ENCODE peak calls at places on chromosomes 2 and 18, in four cellular contexts. One of them, this sample, is unnamed.
A peak's percentile ranks its signal among the peaks of the same experiment; 100 is the strongest.

GRCh38 chr18:59744271-59744721 is 47.1 kb upstream of the CCBE1 start:
- DNase-seq in IMR-90: peak; percentile 96
- DNase-seq in H1: no peak
- DNase-seq in mesenchymal stem cell: peak; percentile 54
- DNase-seq in this sample: no peak

GRCh38 chr2:37367310-37367709 is 22.9 kb downstream of the QPCT start:
- DNase-seq in IMR-90: peak; percentile 46
- DNase-seq in H1: no peak
- DNase-seq in mesenchymal stem cell: no peak
- DNase-seq in this sample: no peak

GRCh38 chr2:205024822-205025518 is 479.7 kb downstream of the PARD3B start:
- DNase-seq in IMR-90: peak; percentile 98
- DNase-seq in H1: no peak
- DNase-seq in mesenchymal stem cell: peak; percentile 97
- DNase-seq in this sample: peak; percentile 50

GRCh38 chr2:225668606-225669266 is 269.2 kb downstream of the NYAP2 start:
- DNase-seq in IMR-90: peak; percentile 81
- DNase-seq in H1: no peak
- DNase-seq in mesenchymal stem cell: peak; percentile 73
- DNase-seq in this sample: peak; percentile 72

GRCh38 chr2:148253716-148254115 is 232.8 kb downstream of the MBD5 start:
- DNase-seq in IMR-90: peak; percentile 48
- DNase-seq in H1: no peak
- DNase-seq in mesenchymal stem cell: no peak
- DNase-seq in this sample: peak; percentile 54

GRCh38 chr2:191515536-191515935 is 162.4 kb upstream of the NABP1 start:
- DNase-seq in IMR-90: no peak
- DNase-seq in H1: no peak
- DNase-seq in mesenchymal stem cell: no peak
- DNase-seq in this sample: no peak

GRCh38 chr2:240060977-240061591 is 7.8 kb upstream of the OR6B3 start:
- DNase-seq in IMR-90: peak; percentile 57
- DNase-seq in H1: no peak
- DNase-seq in mesenchymal stem cell: peak; percentile 60
- DNase-seq in this sample: peak; percentile 45

GRCh38 chr18:11946756-11947155 is 34.6 kb upstream of the IMPA2 start:
- DNase-seq in IMR-90: peak; percentile 67
- DNase-seq in H1: no peak
- DNase-seq in mesenchymal stem cell: peak; percentile 70
- DNase-seq in this sample: peak; percentile 57

GRCh38 chr2:203685081-203685621 is 21.3 kb upstream of the CD28 start:
- DNase-seq in IMR-90: peak; percentile 94
- DNase-seq in H1: no peak
- DNase-seq in mesenchymal stem cell: peak; percentile 94
- DNase-seq in this sample: no peak

GRCh38 chr2:234047361-234047760 is 3.1 kb upstream of the SPP2 start:
- DNase-seq in IMR-90: peak; percentile 23
- DNase-seq in H1: no peak
- DNase-seq in mesenchymal stem cell: no peak
- DNase-seq in this sample: no peak

GRCh38 chr2:144071461-144071860 is 448.5 kb downstream of the ZEB2 start:
- DNase-seq in IMR-90: peak; percentile 81
- DNase-seq in H1: no peak
- DNase-seq in mesenchymal stem cell: no peak
- DNase-seq in this sample: peak; percentile 23

GRCh38 chr2:143230506-143231256 is 101.5 kb downstream of the ARHGAP15 start:
- DNase-seq in IMR-90: no peak
- DNase-seq in H1: no peak
- DNase-seq in mesenchymal stem cell: no peak
- DNase-seq in this sample: peak; percentile 8

GRCh38 chr18:10123006-10123950 is 209.5 kb downstream of the VAPA start:
- DNase-seq in IMR-90: no peak
- DNase-seq in H1: no peak
- DNase-seq in mesenchymal stem cell: no peak
- DNase-seq in this sample: no peak

GRCh38 chr2:134648547-134648946 is 70.3 kb downstream of the TMEM163 start:
- DNase-seq in IMR-90: no peak
- DNase-seq in H1: no peak
- DNase-seq in mesenchymal stem cell: peak; percentile 13
- DNase-seq in this sample: no peak

GRCh38 chr18:41058351-41059125 is 896.5 kb upstream of the PIK3C3 start:
- DNase-seq in IMR-90: peak; percentile 34
- DNase-seq in H1: no peak
- DNase-seq in mesenchymal stem cell: no peak
- DNase-seq in this sample: no peak

GRCh38 chr18:23135679-23136325 is 517 bp downstream of the CABLES1 start:
- DNase-seq in IMR-90: no peak
- DNase-seq in H1: no peak
- DNase-seq in mesenchymal stem cell: peak; percentile 48
- DNase-seq in this sample: peak; percentile 44

GRCh38 chr2:72757177-72757775 is 68.6 kb downstream of the EXOC6B start:
- DNase-seq in IMR-90: peak; percentile 76
- DNase-seq in H1: no peak
- DNase-seq in mesenchymal stem cell: peak; percentile 61
- DNase-seq in this sample: peak; percentile 94

GRCh38 chr2:215461836-215462532 is 26.1 kb upstream of the FN1 start:
- DNase-seq in IMR-90: peak; percentile 67
- DNase-seq in H1: no peak
- DNase-seq in mesenchymal stem cell: peak; percentile 45
- DNase-seq in this sample: no peak

GRCh38 chr2:231162036-231162345 is 36.4 kb upstream of the ARMC9 start:
- DNase-seq in IMR-90: peak; percentile 99
- DNase-seq in H1: no peak
- DNase-seq in mesenchymal stem cell: peak; percentile 99
- DNase-seq in this sample: no peak

GRCh38 chr2:226781471-226781870 is 18.1 kb downstream of the IRS1 start:
- DNase-seq in IMR-90: no peak
- DNase-seq in H1: no peak
- DNase-seq in mesenchymal stem cell: no peak
- DNase-seq in this sample: no peak

GRCh38 chr2:156191547-156191946 is 141.0 kb downstream of the NR4A2 start:
- DNase-seq in IMR-90: no peak
- DNase-seq in H1: no peak
- DNase-seq in mesenchymal stem cell: peak; percentile 19
- DNase-seq in this sample: no peak

GRCh38 chr2:239800785-239801184 is 224.4 kb downstream of the NDUFA10 start:
- DNase-seq in IMR-90: no peak
- DNase-seq in H1: no peak
- DNase-seq in mesenchymal stem cell: no peak
- DNase-seq in this sample: no peak

GRCh38 chr2:98554116-98554861 is 54.0 kb downstream of the COA5 start:
- DNase-seq in IMR-90: no peak
- DNase-seq in H1: no peak
- DNase-seq in mesenchymal stem cell: no peak
- DNase-seq in this sample: no peak

GRCh38 chr2:49224426-49225010 is 70.2 kb upstream of the FSHR start:
- DNase-seq in IMR-90: no peak
- DNase-seq in H1: no peak
- DNase-seq in mesenchymal stem cell: no peak
- DNase-seq in this sample: no peak

GRCh38 chr18:69757733-69758132 is 189.9 kb downstream of the CD226 start:
- DNase-seq in IMR-90: peak; percentile 66
- DNase-seq in H1: no peak
- DNase-seq in mesenchymal stem cell: no peak
- DNase-seq in this sample: peak; percentile 67

GRCh38 chr2:105951390-105951694 is 206.6 kb downstream of the NCK2 start:
- DNase-seq in IMR-90: no peak
- DNase-seq in H1: no peak
- DNase-seq in mesenchymal stem cell: no peak
- DNase-seq in this sample: no peak

GRCh38 chr2:19810637-19811036 is 91.1 kb downstream of the TTC32 start:
- DNase-seq in IMR-90: peak; percentile 48
- DNase-seq in H1: no peak
- DNase-seq in mesenchymal stem cell: peak; percentile 56
- DNase-seq in this sample: no peak

GRCh38 chr2:19811186-19811585 is 90.6 kb downstream of the TTC32 start:
- DNase-seq in IMR-90: no peak
- DNase-seq in H1: no peak
- DNase-seq in mesenchymal stem cell: no peak
- DNase-seq in this sample: no peak

GRCh38 chr2:19812166-19812565 is 89.6 kb downstream of the TTC32 start:
- DNase-seq in IMR-90: no peak
- DNase-seq in H1: no peak
- DNase-seq in mesenchymal stem cell: no peak
- DNase-seq in this sample: no peak

GRCh38 chr2:19809206-19809605 is 92.6 kb downstream of the TTC32 start:
- DNase-seq in IMR-90: no peak
- DNase-seq in H1: no peak
- DNase-seq in mesenchymal stem cell: no peak
- DNase-seq in this sample: no peak

GRCh38 chr2:19810148-19810547 is 91.6 kb downstream of the TTC32 start:
- DNase-seq in IMR-90: no peak
- DNase-seq in H1: no peak
- DNase-seq in mesenchymal stem cell: no peak
- DNase-seq in this sample: no peak
- H3K18ac ChIP-seq in IMR-90: no peak overlapping the region
- H3K18ac ChIP-seq in H1: no peak overlapping the region
- H3K18ac ChIP-seq in mesenchymal stem cell: no peak overlapping the region
- H3K18ac ChIP-seq in this sample: no peak overlapping the region

GRCh38 chr2:2845267-2845666 is 514.2 kb upstream of the MYT1L start:
- DNase-seq in IMR-90: no peak
- DNase-seq in H1: no peak
- DNase-seq in mesenchymal stem cell: no peak
- DNase-seq in this sample: no peak
- H3K18ac ChIP-seq in IMR-90: no peak overlapping the region
- H3K18ac ChIP-seq in H1: no peak overlapping the region
- H3K18ac ChIP-seq in mesenchymal stem cell: no peak overlapping the region
- H3K18ac ChIP-seq in this sample: no peak overlapping the region

GRCh38 chr2:127097471-127097765 is 9.5 kb downstream of the BIN1 start:
- DNase-seq in IMR-90: no peak
- DNase-seq in H1: no peak
- DNase-seq in mesenchymal stem cell: no peak
- DNase-seq in this sample: no peak
- H3K18ac ChIP-seq in IMR-90: no peak overlapping the region
- H3K18ac ChIP-seq in H1: no peak overlapping the region
- H3K18ac ChIP-seq in mesenchymal stem cell: no peak overlapping the region
- H3K18ac ChIP-seq in this sample: no peak overlapping the region

DNA sequence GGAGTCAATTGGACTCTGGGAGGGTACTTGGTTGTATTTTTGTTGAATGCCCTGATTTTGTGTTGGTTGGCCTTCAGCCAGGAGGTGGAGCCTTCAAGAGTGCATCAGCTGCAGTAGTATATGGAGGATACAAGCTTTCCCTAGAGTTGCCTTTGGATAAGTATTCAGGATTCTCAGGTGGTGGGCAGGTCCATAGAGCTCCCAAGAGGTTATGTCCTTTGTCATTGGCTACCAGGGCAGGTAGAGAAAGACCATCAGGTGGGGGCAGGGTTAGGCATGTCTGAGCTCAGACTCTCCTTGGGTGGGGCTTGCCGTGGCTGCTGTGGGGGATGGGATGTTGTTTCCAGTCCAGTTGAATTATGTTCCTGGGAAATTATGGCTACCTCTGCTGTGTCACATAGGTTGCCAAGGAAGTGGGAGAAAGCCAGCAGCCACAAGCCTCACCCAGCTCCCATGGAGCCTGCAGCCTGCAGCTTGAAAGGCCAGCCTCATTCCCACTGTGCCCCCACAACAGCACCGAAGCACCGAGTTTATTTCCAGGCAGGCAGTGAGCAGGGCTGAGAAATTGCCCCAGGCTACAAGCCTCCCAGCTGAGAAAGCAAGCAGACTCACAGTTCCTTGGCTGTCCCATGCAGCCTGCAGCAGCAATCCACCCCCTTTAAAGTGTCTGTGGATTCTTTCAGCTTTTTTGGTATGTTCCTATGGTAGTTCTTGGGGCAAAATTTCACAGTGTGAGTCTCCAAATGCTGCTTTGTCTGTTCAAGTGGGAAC is 38.6 kb upstream of the CHST9 start:
- DNase-seq in IMR-90: no peak
- DNase-seq in H1: no peak
- DNase-seq in mesenchymal stem cell: no peak
- DNase-seq in this sample: peak; percentile 90
- H3K18ac ChIP-seq in IMR-90: no peak overlapping the region
- H3K18ac ChIP-seq in H1: peak overlapping the region; percentile 15
- H3K18ac ChIP-seq in mesenchymal stem cell: no peak overlapping the region
- H3K18ac ChIP-seq in this sample: peak overlapping the region; percentile 2

GRCh38 chr18:50880108-50880465 is 1.2 kb downstream of the ME2 start:
- DNase-seq in IMR-90: no peak
- DNase-seq in H1: no peak
- DNase-seq in mesenchymal stem cell: peak; percentile 21
- DNase-seq in this sample: no peak

GRCh38 chr18:50878345-50879301 is at the start of gene ME2:
- DNase-seq in IMR-90: peak; percentile 86
- DNase-seq in H1: peak; percentile 75
- DNase-seq in mesenchymal stem cell: peak; percentile 91
- DNase-seq in this sample: peak; percentile 93

GRCh38 chr18:50879302-50880107 is 587 bp downstream of the ME2 start:
- DNase-seq in IMR-90: peak; percentile 38
- DNase-seq in H1: no peak
- DNase-seq in mesenchymal stem cell: peak; percentile 65
- DNase-seq in this sample: peak; percentile 69

GRCh38 chr18:50877545-50878265 is 1.2 kb upstream of the ME2 start:
- DNase-seq in IMR-90: no peak
- DNase-seq in H1: no peak
- DNase-seq in mesenchymal stem cell: no peak
- DNase-seq in this sample: no peak

GRCh38 chr18:50875966-50876536 is 2.9 kb upstream of the ME2 start:
- DNase-seq in IMR-90: no peak
- DNase-seq in H1: no peak
- DNase-seq in mesenchymal stem cell: no peak
- DNase-seq in this sample: peak; percentile 56
- H3K18ac ChIP-seq in IMR-90: no peak overlapping the region
- H3K18ac ChIP-seq in H1: no peak overlapping the region
- H3K18ac ChIP-seq in mesenchymal stem cell: no peak overlapping the region
- H3K18ac ChIP-seq in this sample: no peak overlapping the region

GRCh38 chr2:6887783-6888192 is 10.2 kb downstream of the RSAD2 start:
- DNase-seq in IMR-90: no peak
- DNase-seq in H1: no peak
- DNase-seq in mesenchymal stem cell: no peak
- DNase-seq in this sample: no peak
- H3K18ac ChIP-seq in IMR-90: no peak overlapping the region
- H3K18ac ChIP-seq in H1: no peak overlapping the region
- H3K18ac ChIP-seq in mesenchymal stem cell: no peak overlapping the region
- H3K18ac ChIP-seq in this sample: no peak overlapping the region

GRCh38 chr2:1658394-1659151 is 85.7 kb downstream of the PXDN start:
- DNase-seq in IMR-90: no peak
- DNase-seq in H1: no peak
- DNase-seq in mesenchymal stem cell: no peak
- DNase-seq in this sample: no peak
- H3K18ac ChIP-seq in IMR-90: no peak overlapping the region
- H3K18ac ChIP-seq in H1: no peak overlapping the region
- H3K18ac ChIP-seq in mesenchymal stem cell: no peak overlapping the region
- H3K18ac ChIP-seq in this sample: no peak overlapping the region

GRCh38 chr2:831638-832037 is 119.0 kb upstream of the SNTG2 start:
- DNase-seq in IMR-90: no peak
- DNase-seq in H1: no peak
- DNase-seq in mesenchymal stem cell: no peak
- DNase-seq in this sample: no peak

GRCh38 chr2:829047-829446 is 121.6 kb upstream of the SNTG2 start:
- DNase-seq in IMR-90: no peak
- DNase-seq in H1: no peak
- DNase-seq in mesenchymal stem cell: no peak
- DNase-seq in this sample: no peak

GRCh38 chr2:832635-833034 is 118.0 kb upstream of the SNTG2 start:
- DNase-seq in IMR-90: no peak
- DNase-seq in H1: no peak
- DNase-seq in mesenchymal stem cell: no peak
- DNase-seq in this sample: no peak

GRCh38 chr2:831225-831536 is 119.5 kb upstream of the SNTG2 start:
- DNase-seq in IMR-90: no peak
- DNase-seq in H1: no peak
- DNase-seq in mesenchymal stem cell: no peak
- DNase-seq in this sample: no peak

GRCh38 chr2:830419-831224 is 120.0 kb upstream of the SNTG2 start:
- DNase-seq in IMR-90: no peak
- DNase-seq in H1: no peak
- DNase-seq in mesenchymal stem cell: no peak
- DNase-seq in this sample: no peak
- H3K18ac ChIP-seq in IMR-90: no peak overlapping the region
- H3K18ac ChIP-seq in H1: no peak overlapping the region
- H3K18ac ChIP-seq in mesenchymal stem cell: no peak overlapping the region
- H3K18ac ChIP-seq in this sample: no peak overlapping the region